ENCODE peak calls at places on chromosomes 13 and 19, in five cellular contexts. I, Y, J, T and S are unnamed samples.
A peak's percentile ranks its signal among the peaks of the same experiment; 100 is the strongest.

GRCh38 chr13:52838433-52839107 is 9.9 kb downstream of the PCDH8 start:
- DNase-seq in J (no peak), T (no peak), Y (no peak), I (no peak), S (no peak)

GRCh38 chr13:31046711-31047279 is 114.3 kb downstream of the TEX26 start:
- DNase-seq in J (no peak), I (no peak), T (no peak), Y (no peak), S (peak; percentile 57)

GRCh38 chr19:5108123-5108613 is 139.3 kb downstream of the KDM4B start:
- DNase-seq in T (no peak), I (no peak), Y (no peak), J (no peak), S (no peak)

GRCh38 chr13:25478186-25478585 is 106.4 kb downstream of the ATP8A2 start:
- DNase-seq in Y (no peak), I (no peak), T (no peak), J (no peak), S (peak; percentile 71)

GRCh38 chr19:50703915-50704548 is 15.6 kb downstream of the SHANK1 start:
- DNase-seq in I (no peak), Y (no peak), J (no peak), T (no peak), S (no peak)

GRCh38 chr13:60230593-60230992 is 66.9 kb upstream of the DIAPH3 start:
- DNase-seq in T (no peak), Y (no peak), I (no peak), J (peak; percentile 49), S (peak; percentile 4)

GRCh38 chr13:100827489-100828000 is 152.9 kb upstream of the TMTC4 start:
- DNase-seq in I (no peak), T (no peak), Y (no peak), J (no peak), S (peak; percentile 12)

GRCh38 chr19:49114630-49115363 is 627 bp downstream of the LIN7B start:
- DNase-seq in J (no peak), I (no peak), T (no peak), Y (peak; percentile 30), S (peak; percentile 46)

GRCh38 chr13:20721058-20721453 is 17.6 kb downstream of the IL17D start:
- DNase-seq in T (no peak), Y (no peak), I (no peak), J (no peak), S (no peak)

GRCh38 chr13:73722120-73722519 is 412.1 kb downstream of the KLF12 start:
- DNase-seq in I (no peak), Y (no peak), J (no peak), T (no peak), S (peak; percentile 92)

GRCh38 chr13:31528758-31529157 is 210.6 kb upstream of the RXFP2 start:
- DNase-seq in I (no peak), Y (no peak), T (no peak), J (no peak), S (no peak)

GRCh38 chr19:1767464-1767933 is 14.2 kb downstream of the ONECUT3 start:
- DNase-seq in J (peak; percentile 26), I (no peak), Y (peak; percentile 36), T (no peak), S (no peak)

GRCh38 chr13:46119883-46120614 is 15.2 kb upstream of the CPB2 start:
- DNase-seq in I (peak; percentile 54), J (no peak), T (no peak), Y (no peak), S (peak; percentile 60)

GRCh38 chr13:100547805-100548204 is 40.8 kb downstream of the GGACT start:
- DNase-seq in I (no peak), J (no peak), T (no peak), Y (no peak), S (peak; percentile 76)

GRCh38 chr19:571127-571974 is 1.0 kb upstream of the BSG start:
- DNase-seq in Y (no peak), T (peak; percentile 21), J (peak; percentile 68), I (no peak), S (peak; percentile 55)

GRCh38 chr19:48490980-48491792 is 20.4 kb downstream of the LMTK3 start:
- DNase-seq in Y (peak; percentile 34), T (no peak), J (peak; percentile 62), I (no peak), S (peak; percentile 61)

GRCh38 chr19:12581100-12581499 is 29.5 kb downstream of the ZNF490 start:
- DNase-seq in J (no peak), I (no peak), Y (no peak), T (no peak), S (no peak)

GRCh38 chr19:40234429-40235237 is 8.1 kb upstream of the CCNP start:
- DNase-seq in Y (no peak), J (no peak), I (no peak), T (peak; percentile 65), S (no peak)

GRCh38 chr19:31911577-31911976 is 433.8 kb upstream of the ZNF507 start:
- DNase-seq in J (no peak), Y (no peak), I (no peak), T (no peak), S (no peak)

GRCh38 chr13:32804673-32805260 is 211.5 kb upstream of the KL start:
- DNase-seq in Y (no peak), I (no peak), J (no peak), T (no peak), S (peak; percentile 57)

GRCh38 chr13:40026174-40026585 is 370.7 kb downstream of the COG6 start:
- DNase-seq in Y (peak; percentile 22), I (no peak), J (peak; percentile 74), T (no peak), S (peak; percentile 21)

GRCh38 chr19:3880471-3881271 is at the start of gene ATCAY:
- DNase-seq in Y (no peak), T (no peak), I (no peak), J (no peak), S (no peak)